ENCODE peak calls at places on chromosomes 7 and 10, in eight cellular contexts. G is psoas muscle, N is heart left ventricle, V is small intestine, W is prostate gland, R is astrocyte, O is left ventricle myocardium inferior, X is GM23248. B is an unnamed sample.
A peak's percentile ranks its signal among the peaks of the same experiment; 100 is the strongest.

GRCh38 chr7:117014673-117015133 is 61.4 kb downstream of the ST7 start:
- DNase-seq in X (peak; percentile 84), G (peak; percentile 59), O (peak; percentile 56), W (peak; percentile 11), R (peak; percentile 54), V (peak; percentile 64), N (peak; percentile 68), B (no peak)

GRCh38 chr7:81510122-81510521 is 259.7 kb downstream of the HGF start:
- DNase-seq in O (no peak), W (no peak), X (no peak), G (no peak), V (no peak), N (no peak), R (no peak), B (no peak)

GRCh38 chr10:21194510-21194993 is 297.4 kb upstream of the NEBL start:
- DNase-seq in W (peak; percentile 60), X (no peak), V (peak; percentile 79), R (no peak), G (no peak), O (no peak), N (no peak), B (peak; percentile 3)

GRCh38 chr7:158828343-158829020 is 827 bp downstream of the ESYT2 start:
- DNase-seq in R (no peak), O (peak; percentile 59), N (peak; percentile 65), G (peak; percentile 76), X (peak; percentile 58), V (peak; percentile 40), W (peak; percentile 27), B (peak; percentile 19)

GRCh38 chr10:124615259-124615658 is 128.9 kb downstream of the FAM53B start:
- DNase-seq in N (no peak), X (no peak), W (no peak), G (no peak), R (no peak), O (no peak), V (no peak), B (no peak)

GRCh38 chr10:127922675-127923366 is 15.9 kb downstream of the PTPRE start:
- DNase-seq in O (peak; percentile 80), R (peak; percentile 96), W (no peak), X (peak; percentile 88), G (peak; percentile 90), N (peak; percentile 85), V (peak; percentile 24), B (peak; percentile 95)

GRCh38 chr7:76080211-76080610 is 32.3 kb downstream of the MDH2 start:
- DNase-seq in V (no peak), G (no peak), X (no peak), R (no peak), N (no peak), W (no peak), O (no peak), B (no peak)

GRCh38 chr10:103805781-103806180 is 49.6 kb downstream of the SH3PXD2A start:
- DNase-seq in X (no peak), G (peak; percentile 9), W (no peak), N (no peak), R (no peak), V (no peak), O (no peak), B (no peak)

GRCh38 chr7:93378131-93378530 is 146.0 kb downstream of the VPS50 start:
- DNase-seq in N (no peak), G (no peak), X (no peak), O (no peak), W (no peak), R (no peak), V (no peak), B (no peak)

GRCh38 chr7:157820796-157821195 is 484.0 kb downstream of the DNAJB6 start:
- DNase-seq in W (no peak), G (no peak), X (no peak), R (no peak), V (no peak), O (no peak), N (no peak), B (no peak)

GRCh38 chr7:150912427-150912826 is 60.1 kb downstream of the AOC1 start:
- DNase-seq in R (no peak), X (no peak), W (no peak), V (no peak), N (no peak), G (no peak), O (no peak), B (no peak)

GRCh38 chr10:71782221-71782916 is 9.0 kb upstream of the VSIR start:
- DNase-seq in N (no peak), V (no peak), W (no peak), R (no peak), X (no peak), G (no peak), O (no peak), B (no peak)

GRCh38 chr10:112842832-112843360 is 107.2 kb upstream of the TCF7L2 start:
- DNase-seq in G (no peak), W (no peak), O (no peak), N (no peak), R (no peak), V (peak; percentile 67), X (peak; percentile 6), B (no peak)

GRCh38 chr7:13949450-13949849 is 40.0 kb downstream of the ETV1 start:
- DNase-seq in N (no peak), V (peak; percentile 14), W (no peak), O (no peak), R (no peak), G (no peak), X (no peak), B (no peak)

GRCh38 chr10:117249493-117250093 is 8.7 kb downstream of the SLC18A2 start:
- DNase-seq in X (peak; percentile 57), N (no peak), V (no peak), O (no peak), W (no peak), R (no peak), G (no peak), B (no peak)

GRCh38 chr7:48811071-48811470 is 113.3 kb upstream of the CDC14C start:
- DNase-seq in W (no peak), G (no peak), O (no peak), R (no peak), N (no peak), V (no peak), X (no peak), B (no peak)

GRCh38 chr7:3336042-3336665 is 35.1 kb downstream of the SDK1 start:
- DNase-seq in W (no peak), O (no peak), G (no peak), X (no peak), V (no peak), N (no peak), R (no peak), B (no peak)

GRCh38 chr10:130050721-130051120 is 59.9 kb downstream of the C10orf143 start:
- DNase-seq in V (no peak), R (no peak), G (no peak), X (no peak), O (no peak), N (no peak), W (no peak), B (no peak)

GRCh38 chr10:123972481-123973401 is 81.1 kb upstream of the CPXM2 start:
- DNase-seq in R (no peak), V (no peak), G (no peak), N (no peak), X (no peak), O (no peak), W (no peak), B (no peak)

GRCh38 chr7:101617451-101618206 is 11.5 kb downstream of the MYL10 start:
- DNase-seq in G (no peak), V (no peak), N (no peak), X (no peak), W (no peak), O (no peak), R (no peak), B (no peak)

GRCh38 chr7:35802649-35803048 is 1.8 kb downstream of the SEPTIN7 start:
- DNase-seq in O (no peak), G (no peak), X (no peak), R (peak; percentile 6), V (no peak), N (no peak), W (no peak), B (no peak)

GRCh38 chr10:132497788-132498561 is 39.6 kb upstream of the INPP5A start:
- DNase-seq in G (peak; percentile 50), W (no peak), O (no peak), N (no peak), X (peak; percentile 28), R (no peak), V (no peak), B (no peak)

GRCh38 chr10:132499367-132499685 is 38.3 kb upstream of the INPP5A start:
- DNase-seq in V (no peak), W (no peak), O (no peak), N (no peak), X (no peak), R (no peak), G (no peak), B (no peak)

GRCh38 chr10:132497083-132497680 is 40.4 kb upstream of the INPP5A start:
- DNase-seq in W (no peak), X (no peak), R (no peak), G (peak; percentile 60), V (no peak), O (no peak), N (no peak), B (no peak)

GRCh38 chr10:132500781-132501415 is 36.7 kb upstream of the INPP5A start:
- DNase-seq in W (no peak), N (no peak), O (no peak), V (no peak), X (no peak), G (no peak), R (no peak), B (no peak)

GRCh38 chr10:132498562-132499366 is 38.8 kb upstream of the INPP5A start:
- DNase-seq in N (no peak), O (no peak), X (no peak), R (no peak), G (peak; percentile 74), V (no peak), W (no peak), B (no peak)
- H3K27me3 ChIP-seq in N (no peaks in the 10 kb centered on the region), O (no peaks in the 10 kb centered on the region), X (peaks cover 47% of the 10 kb centered on the region), R (peaks cover 26% of the 10 kb centered on the region), G (no peaks in the 10 kb centered on the region), V (no peaks in the 10 kb centered on the region), W (no peaks in the 10 kb centered on the region), B (no peaks in the 10 kb centered on the region)

GRCh38 chr7:1413936-1414639 is 45.2 kb downstream of the MICALL2 start:
- DNase-seq in G (no peak), R (no peak), X (no peak), W (no peak), O (no peak), V (no peak), N (no peak), B (no peak)
- H3K27me3 ChIP-seq in G (no peaks in the 10 kb centered on the region), R (peaks cover 6% of the 10 kb centered on the region), X (peaks cover 14% of the 10 kb centered on the region), W (peaks cover 2% of the 10 kb centered on the region), O (peaks cover 88% of the 10 kb centered on the region), V (no peaks in the 10 kb centered on the region), N (peaks cover 10% of the 10 kb centered on the region), B (peaks cover 16% of the 10 kb centered on the region)

DNA sequence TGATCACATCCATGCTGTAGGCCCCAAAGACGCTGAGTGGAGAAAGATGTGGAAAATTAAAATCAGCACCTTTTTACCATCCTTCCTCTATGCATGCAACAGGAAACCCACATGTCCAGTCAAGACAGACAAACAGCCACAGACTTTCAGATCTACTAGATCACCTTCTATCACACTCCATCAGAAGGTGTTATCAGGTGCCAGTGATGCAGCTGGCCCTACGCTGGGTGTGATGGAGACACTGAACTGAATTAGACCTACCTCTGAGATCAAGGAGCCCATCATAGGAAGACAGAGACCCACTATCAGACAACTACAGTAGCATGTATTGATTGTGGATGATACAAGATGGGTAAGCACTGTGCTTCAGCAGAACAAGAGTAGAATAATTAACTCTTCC is 15.5 kb downstream of the CYP3A4 start:
- DNase-seq in W (no peak), R (no peak), O (no peak), X (no peak), V (no peak), N (no peak), G (no peak), B (no peak)
- H3K27me3 ChIP-seq in W (no peaks in the 10 kb centered on the region), R (peaks cover 8% of the 10 kb centered on the region), O (no peaks in the 10 kb centered on the region), X (peaks cover 43% of the 10 kb centered on the region), V (no peaks in the 10 kb centered on the region), N (peaks cover 3% of the 10 kb centered on the region), G (no peaks in the 10 kb centered on the region), B (no peaks in the 10 kb centered on the region)

GRCh38 chr7:30700941-30701340 is 18.7 kb upstream of the CRHR2 start:
- DNase-seq in O (no peak), W (no peak), N (no peak), R (no peak), G (no peak), V (no peak), X (no peak), B (no peak)
- H3K27me3 ChIP-seq in O (no peaks in the 10 kb centered on the region), W (peaks cover 5% of the 10 kb centered on the region), N (no peaks in the 10 kb centered on the region), R (peaks cover 7% of the 10 kb centered on the region), G (no peaks in the 10 kb centered on the region), V (no peaks in the 10 kb centered on the region), X (peaks cover 46% of the 10 kb centered on the region), B (no peaks in the 10 kb centered on the region)